ENCODE peak calls at places on chromosomes 3 and 15, in eight cellular contexts. C, D, B, O, S, N, Z and Q are unnamed samples.
A peak's percentile ranks its signal among the peaks of the same experiment; 100 is the strongest.

GRCh38 chr15:41658689-41659088 is 1.5 kb upstream of the MGA start:
- DNase-seq in C (no peak), D (no peak), B (no peak), O (no peak), S (no peak), N (no peak), Z (no peak), Q (no peak)

GRCh38 chr15:61041886-61042285 is 187.2 kb downstream of the RORA start:
- DNase-seq in C (no peak), D (no peak), B (no peak), O (no peak), S (no peak), N (no peak), Z (no peak), Q (no peak)

GRCh38 chr3:187516446-187516845 is 148.3 kb downstream of the RTP4 start:
- DNase-seq in C (no peak), D (no peak), B (no peak), O (peak; percentile 19), S (no peak), N (no peak), Z (no peak), Q (no peak)

GRCh38 chr15:31483053-31483923 is 156.7 kb downstream of the KLF13 start:
- DNase-seq in C (peak; percentile 39), D (no peak), B (no peak), O (peak; percentile 53), S (peak; percentile 73), N (peak; percentile 46), Z (no peak), Q (peak; percentile 54)

GRCh38 chr15:20351448-20351961 is 190.1 kb downstream of the GOLGA6L6 start:
- DNase-seq in C (no peak), D (peak; percentile 5), B (no peak), O (no peak), S (no peak), N (no peak), Z (peak; percentile 24), Q (peak; percentile 79)

GRCh38 chr15:100863406-100864198 is 16.0 kb upstream of the ALDH1A3 start:
- DNase-seq in C (peak; percentile 96), D (peak; percentile 0), B (peak; percentile 68), O (peak; percentile 32), S (no peak), N (no peak), Z (no peak), Q (peak; percentile 47)

GRCh38 chr3:48125026-48125704 is 63.1 kb downstream of the CDC25A start:
- DNase-seq in C (peak; percentile 35), D (no peak), B (peak; percentile 95), O (peak; percentile 90), S (peak; percentile 60), N (no peak), Z (no peak), Q (no peak)

GRCh38 chr15:92011611-92012367 is 158.3 kb downstream of the SLCO3A1 start:
- DNase-seq in C (peak; percentile 6), D (no peak), B (peak; percentile 34), O (peak; percentile 72), S (peak; percentile 20), N (no peak), Z (no peak), Q (no peak)

GRCh38 chr3:68666409-68667193 is 265.7 kb downstream of the TAFA4 start:
- DNase-seq in C (no peak), D (no peak), B (no peak), O (no peak), S (peak; percentile 50), N (no peak), Z (no peak), Q (no peak)

GRCh38 chr15:82767163-82767829 is 38.6 kb downstream of the FSD2 start:
- DNase-seq in C (no peak), D (no peak), B (no peak), O (no peak), S (no peak), N (no peak), Z (no peak), Q (no peak)

GRCh38 chr15:39914977-39915376 is 5.1 kb downstream of the GPR176 start:
- DNase-seq in C (no peak), D (no peak), B (no peak), O (no peak), S (no peak), N (no peak), Z (no peak), Q (no peak)

GRCh38 chr15:43376017-43376705 is 5.3 kb downstream of the TUBGCP4 start:
- DNase-seq in C (peak; percentile 37), D (peak; percentile 53), B (no peak), O (peak; percentile 61), S (peak; percentile 64), N (peak; percentile 30), Z (no peak), Q (no peak)

GRCh38 chr15:80991446-80991845 is 1.8 kb upstream of the MESD start:
- DNase-seq in C (peak; percentile 72), D (peak; percentile 47), B (no peak), O (peak; percentile 92), S (no peak), N (no peak), Z (peak; percentile 46), Q (no peak)

DNA sequence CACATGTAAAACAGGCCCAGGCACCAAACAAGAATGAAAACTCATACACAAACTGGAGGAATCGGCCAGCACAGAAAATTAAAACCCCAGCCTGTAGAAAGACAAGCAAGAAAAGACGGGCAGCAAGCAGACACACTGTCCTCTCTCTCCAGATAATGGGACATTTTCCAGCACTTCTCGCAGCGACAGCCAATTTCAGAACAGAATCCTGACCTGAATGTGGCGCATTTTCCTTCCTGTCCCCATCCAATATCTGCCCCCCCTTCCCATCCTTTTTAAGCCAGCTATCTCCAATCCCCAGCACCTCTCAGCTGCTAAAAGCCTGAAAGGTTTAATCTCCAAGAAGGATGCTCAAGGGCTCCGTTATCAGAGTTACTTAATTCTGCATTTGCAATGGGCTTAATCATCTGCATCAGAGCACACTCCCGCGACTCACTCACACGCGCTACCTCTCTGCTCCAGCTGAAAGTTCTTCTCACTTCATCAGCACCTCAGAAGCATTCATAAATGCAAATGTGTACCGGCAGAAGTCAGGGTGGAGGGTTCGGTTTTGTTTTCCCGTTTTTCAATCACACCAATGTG is 50.5 kb downstream of the SRGAP3 start:
- DNase-seq in C (peak; percentile 3), D (no peak), B (no peak), O (no peak), S (no peak), N (no peak), Z (no peak), Q (no peak)
- H3K4me3 ChIP-seq in C (no peak overlapping the region), D (no peak overlapping the region), B (no peak overlapping the region), O (no peak overlapping the region), S (no peak overlapping the region), N (no peak overlapping the region), Z (no peak overlapping the region), Q (no peak overlapping the region)

DNA sequence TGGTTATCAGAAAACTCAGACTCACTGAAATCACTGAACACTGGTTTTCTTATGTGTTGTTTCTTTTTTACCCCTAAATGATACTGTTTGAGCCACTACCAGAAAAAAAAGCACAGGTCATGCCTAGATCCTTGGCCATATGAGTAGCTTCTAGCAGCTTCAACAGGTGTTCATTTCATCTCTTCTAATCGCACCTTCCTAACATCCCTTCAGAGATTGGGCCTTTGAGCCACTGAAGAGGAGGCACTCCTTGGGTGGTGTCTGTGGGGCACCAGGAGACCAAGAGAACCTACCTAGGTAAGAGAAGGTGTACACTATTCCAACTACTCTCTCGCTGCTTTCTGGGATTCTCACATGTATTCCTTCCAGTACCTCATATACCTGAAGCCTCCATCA is 2.5 kb downstream of the HEG1 start:
- DNase-seq in C (no peak), D (no peak), B (no peak), O (no peak), S (no peak), N (no peak), Z (no peak), Q (no peak)
- H3K4me3 ChIP-seq in C (no peak overlapping the region), D (no peak overlapping the region), B (peak overlapping the region; percentile 52), O (peak overlapping the region; percentile 89), S (no peak overlapping the region), N (no peak overlapping the region), Z (no peak overlapping the region), Q (no peak overlapping the region)

DNA sequence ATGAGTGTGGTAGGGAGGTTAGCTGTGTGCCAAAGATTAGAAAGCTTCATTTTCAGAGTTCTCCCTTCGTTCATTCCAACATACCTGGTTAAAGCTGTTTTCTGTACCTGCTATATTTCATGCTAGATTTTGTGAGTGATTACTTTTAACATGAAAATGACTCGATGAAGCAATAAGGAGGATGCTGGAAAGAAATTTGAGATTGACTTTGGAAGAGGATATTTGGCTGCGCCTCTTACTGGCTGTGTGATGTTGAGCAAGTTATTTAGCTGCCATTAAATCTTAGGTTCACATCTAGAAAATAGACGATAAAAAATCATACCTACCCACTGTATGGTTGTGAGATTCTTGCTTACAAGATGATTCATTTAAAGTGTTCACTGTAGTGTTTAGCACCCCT is 288.7 kb downstream of the ZIC4 start:
- DNase-seq in C (no peak), D (no peak), B (no peak), O (no peak), S (no peak), N (no peak), Z (no peak), Q (no peak)
- H3K4me3 ChIP-seq in C (no peak overlapping the region), D (no peak overlapping the region), B (no peak overlapping the region), O (no peak overlapping the region), S (no peak overlapping the region), N (no peak overlapping the region), Z (no peak overlapping the region), Q (no peak overlapping the region)

DNA sequence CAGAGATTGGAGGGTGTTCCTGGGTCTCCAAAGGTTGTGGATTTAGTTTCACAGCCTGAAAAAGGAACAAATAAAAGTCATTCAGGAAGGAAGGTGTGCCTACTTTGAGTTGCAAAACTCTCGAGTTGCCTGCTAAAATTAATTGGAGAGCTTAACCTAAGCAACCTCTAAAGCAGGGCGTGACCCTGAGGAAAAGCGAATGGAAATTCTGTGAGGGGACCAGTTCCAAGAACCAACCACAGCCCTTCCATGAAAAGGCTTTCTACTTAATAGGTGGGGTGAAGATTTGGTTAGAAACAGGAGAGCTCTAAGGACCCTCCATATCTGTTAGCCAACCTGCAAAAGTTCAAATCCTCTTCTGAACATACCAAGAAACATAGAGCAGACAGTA is 1.5 kb downstream of the CD80 start:
- DNase-seq in C (no peak), D (no peak), B (no peak), O (no peak), S (no peak), N (no peak), Z (no peak), Q (no peak)
- H3K4me3 ChIP-seq in C (no peak overlapping the region), D (no peak overlapping the region), B (no peak overlapping the region), O (no peak overlapping the region), S (no peak overlapping the region), N (no peak overlapping the region), Z (no peak overlapping the region), Q (no peak overlapping the region)